ENCODE peak calls at places on chromosomes 1 and 21, in five cellular contexts. W, P, O, J and L are unnamed samples.

GRCh38 chr1:39653546-39654031 is 14.1 kb upstream of the HEYL start:
- DNase-seq in W (no peak), P (peak), O (peak), J (peak), L (peak)

GRCh38 chr1:45340816-45341215 is 576 bp upstream of the MUTYH start:
- DNase-seq in W (no peak), P (no peak), O (peak), J (no peak), L (no peak)

GRCh38 chr1:213014642-213015041 is 1.0 kb downstream of the ANGEL2 start:
- DNase-seq in W (no peak), P (no peak), O (peak), J (no peak), L (no peak)

GRCh38 chr1:161200421-161200991 is 1.7 kb upstream of the ADAMTS4 start:
- DNase-seq in W (no peak), P (no peak), O (peak), J (no peak), L (no peak)

GRCh38 chr1:113904292-113904673 is 316 bp downstream of the AP4B1 start:
- DNase-seq in W (no peak), P (no peak), O (no peak), J (no peak), L (peak)

GRCh38 chr1:175823401-175823800 is 80.0 kb upstream of the TNR start:
- DNase-seq in W (no peak), P (no peak), O (no peak), J (no peak), L (no peak)

GRCh38 chr21:33924766-33925100 is 9.1 kb upstream of the ATP5PO start:
- DNase-seq in W (no peak), P (no peak), O (peak), J (no peak), L (no peak)

GRCh38 chr1:161499099-161500078 is 5.9 kb upstream of the FCGR2A start:
- DNase-seq in W (no peak), P (no peak), O (peak), J (no peak), L (no peak)

GRCh38 chr1:230827081-230827681 is 41.1 kb downstream of the C1orf198 start:
- DNase-seq in W (no peak), P (no peak), O (no peak), J (no peak), L (no peak)

GRCh38 chr1:239218296-239218695 is 168.1 kb upstream of the CHRM3 start:
- DNase-seq in W (no peak), P (no peak), O (no peak), J (no peak), L (peak)

GRCh38 chr1:85580046-85580411 is 532 bp upstream of the CCN1 start:
- DNase-seq in W (peak), P (peak), O (no peak), J (peak), L (peak)

GRCh38 chr1:88488277-88488676 is 195.8 kb upstream of the PKN2 start:
- DNase-seq in W (no peak), P (no peak), O (no peak), J (no peak), L (no peak)

GRCh38 chr1:212315907-212316306 is 30.7 kb downstream of the PPP2R5A start:
- DNase-seq in W (no peak), P (no peak), O (peak), J (no peak), L (peak)

GRCh38 chr1:115219937-115220336 is 118.1 kb downstream of the NGF start:
- DNase-seq in W (no peak), P (no peak), O (no peak), J (peak), L (no peak)

GRCh38 chr1:237383825-237384612 is 342.0 kb downstream of the RYR2 start:
- DNase-seq in W (no peak), P (no peak), O (no peak), J (no peak), L (peak)

GRCh38 chr1:25006770-25007169 is 76.7 kb upstream of the RUNX3 start:
- DNase-seq in W (no peak), P (no peak), O (no peak), J (peak), L (no peak)

GRCh38 chr1:53956308-53957168 is 10.4 kb downstream of the LRRC42 start:
- DNase-seq in W (no peak), P (no peak), O (peak), J (no peak), L (no peak)

GRCh38 chr1:184621262-184621661 is 133.4 kb downstream of the EDEM3 start:
- DNase-seq in W (no peak), P (peak), O (no peak), J (no peak), L (no peak)

GRCh38 chr1:12480031-12480430 is 138.0 kb downstream of the DHRS3 start:
- DNase-seq in W (no peak), P (no peak), O (no peak), J (no peak), L (no peak)

GRCh38 chr1:89780721-89781120 is 40.1 kb upstream of the LRRC8D start:
- DNase-seq in W (peak), P (peak), O (peak), J (no peak), L (peak)

GRCh38 chr1:179208681-179209477 is 20.6 kb downstream of the ABL2 start:
- DNase-seq in W (no peak), P (no peak), O (no peak), J (no peak), L (no peak)

GRCh38 chr1:184254849-184255248 is 132.0 kb upstream of the C1orf21 start:
- DNase-seq in W (no peak), P (no peak), O (no peak), J (no peak), L (no peak)

GRCh38 chr1:14516974-14517812 is 81.3 kb upstream of the KAZN start:
- DNase-seq in W (peak), P (peak), O (no peak), J (no peak), L (no peak)

GRCh38 chr1:234936631-234937389 is 191.8 kb downstream of the TOMM20 start:
- DNase-seq in W (no peak), P (no peak), O (no peak), J (no peak), L (no peak)

GRCh38 chr1:157856538-157856937 is 14.9 kb upstream of the CD5L start:
- DNase-seq in W (no peak), P (no peak), O (no peak), J (no peak), L (no peak)

DNA sequence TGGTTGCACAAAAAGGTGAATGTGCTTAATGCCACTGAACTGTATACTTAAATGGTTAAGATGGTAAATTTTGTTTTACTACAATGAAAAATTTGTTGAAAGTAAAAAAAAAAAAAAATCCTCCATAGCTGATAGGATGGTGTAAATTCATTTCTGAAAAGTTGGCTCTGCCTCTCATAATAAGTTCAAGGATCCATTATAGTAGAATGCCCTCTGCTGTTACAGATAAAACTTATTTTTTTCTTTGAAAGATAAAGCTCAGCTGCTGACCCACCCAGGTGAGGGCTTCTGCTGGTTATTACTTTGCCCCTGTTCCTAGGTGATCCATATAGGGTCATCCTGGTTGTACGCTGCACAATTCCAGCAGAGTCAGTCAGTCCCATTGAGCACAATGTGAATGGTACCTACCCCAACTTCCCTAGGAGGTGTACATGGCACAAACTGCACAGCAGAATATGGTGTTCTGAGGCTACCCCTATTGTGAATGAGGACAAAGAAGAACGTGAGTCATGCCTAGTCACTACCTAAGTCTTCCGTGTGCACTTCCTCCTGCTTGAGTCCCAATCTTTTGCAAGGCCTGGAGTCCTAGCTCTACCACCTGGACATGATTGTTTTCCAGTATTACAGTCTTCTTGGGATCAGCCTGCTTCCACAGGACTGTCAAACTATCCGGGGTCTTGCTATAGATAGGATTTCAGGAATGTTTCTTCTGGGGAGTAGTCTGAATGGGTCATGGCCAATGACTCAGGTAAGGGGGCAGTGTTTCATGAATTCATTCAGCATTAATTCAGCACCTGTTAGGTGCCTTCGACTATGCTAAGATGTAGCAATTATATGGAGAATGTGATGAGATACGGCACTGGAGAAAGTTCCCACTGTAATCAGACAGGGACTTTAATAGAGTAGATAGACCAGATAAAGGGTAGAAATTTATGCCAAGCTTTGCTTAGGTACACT is 20.8 kb upstream of the CD5L start:
- DNase-seq in W (no peak), P (no peak), O (peak), J (no peak), L (no peak)
- TF ChIP-seq CTCF in W (no peak), P (no peak), O (no peak), J (no peak), L (no peak)

GRCh38 chr1:18868801-18869424 is 9.5 kb upstream of the TAS1R2 start:
- DNase-seq in W (no peak), P (no peak), O (no peak), J (no peak), L (no peak)
- TF ChIP-seq CTCF in W (no peak), P (no peak), O (no peak), J (no peak), L (no peak)

GRCh38 chr1:206478746-206479145 is 8.5 kb downstream of the IKBKE start:
- DNase-seq in W (no peak), P (no peak), O (no peak), J (no peak), L (no peak)
- TF ChIP-seq CTCF in W (no peak), P (no peak), O (no peak), J (no peak), L (no peak)

GRCh38 chr1:41900611-41901444 is 17.9 kb downstream of the HIVEP3 start:
- DNase-seq in W (no peak), P (no peak), O (no peak), J (no peak), L (peak)
- TF ChIP-seq CTCF in W (no peak), P (no peak), O (no peak), J (no peak), L (no peak)